ENCODE peak calls at places on chromosomes 4 and X, in ten cellular contexts. I, A, Z, L, B, C, S, J, Q and E are unnamed samples.

GRCh38 chr4:41219421-41219950 is 5.1 kb upstream of the APBB2 start:
- DNase-seq in B (no peak), J (no peak), A (no peak), S (no peak), I (no peak), Q (no peak), Z (no peak), C (no peak), L (no peak), E (no peak)

GRCh38 chr4:40058854-40059253 is 2.2 kb downstream of the N4BP2 start:
- DNase-seq in I (no peak), C (no peak), A (no peak), Q (no peak), J (no peak), Z (no peak), L (no peak), S (no peak), B (no peak), E (no peak)

GRCh38 chr4:25457053-25457715 is 80.1 kb downstream of the ANAPC4 start:
- DNase-seq in L (peak; percentile 39), B (no peak), C (no peak), S (no peak), Z (no peak), Q (no peak), J (no peak), I (no peak), A (no peak), E (peak; percentile 10)

GRCh38 chrX:132187451-132187850 is 31.8 kb downstream of the RAP2C start:
- DNase-seq in I (no peak), B (no peak), J (no peak), L (no peak), S (no peak), A (no peak), C (no peak), Q (no peak), Z (no peak), E (no peak)

GRCh38 chrX:52923781-52924241 is 26.7 kb downstream of the FAM156B start:
- DNase-seq in A (no peak), S (no peak), Q (no peak), C (peak; percentile 40), L (peak; percentile 50), B (peak; percentile 65), Z (no peak), I (peak; percentile 27), J (no peak), E (no peak)

GRCh38 chr4:110508827-110509446 is 33.0 kb downstream of the ENPEP start:
- DNase-seq in L (peak; percentile 67), I (no peak), A (no peak), B (peak; percentile 26), C (no peak), J (no peak), S (no peak), Q (no peak), Z (no peak), E (no peak)

GRCh38 chrX:137916090-137916746 is 350.3 kb downstream of the ZIC3 start:
- DNase-seq in S (no peak), Z (no peak), L (no peak), Q (no peak), J (no peak), I (no peak), B (no peak), C (no peak), A (no peak), E (no peak)

GRCh38 chr4:5798447-5798846 is 87.4 kb downstream of the EVC start:
- DNase-seq in J (no peak), L (peak; percentile 30), Z (no peak), Q (no peak), S (no peak), I (no peak), B (no peak), C (no peak), A (no peak), E (no peak)

GRCh38 chr4:141713771-141714445 is 77.5 kb downstream of the IL15 start:
- DNase-seq in I (peak; percentile 40), S (no peak), B (no peak), J (no peak), C (no peak), Z (no peak), L (peak; percentile 72), Q (no peak), A (no peak), E (no peak)

GRCh38 chrX:153782324-153782723 is 1.5 kb downstream of the SRPK3 start:
- DNase-seq in J (no peak), L (no peak), S (no peak), C (no peak), B (peak; percentile 45), Z (no peak), I (no peak), A (no peak), Q (no peak), E (no peak)

GRCh38 chrX:17744896-17745523 is 7.7 kb downstream of the SCML1 start:
- DNase-seq in C (no peak), L (peak; percentile 34), B (peak; percentile 5), I (no peak), Q (no peak), Z (no peak), A (no peak), S (no peak), J (no peak), E (no peak)

GRCh38 chr4:143357161-143357845 is 20.6 kb downstream of the GAB1 start:
- DNase-seq in L (no peak), I (no peak), Q (no peak), A (peak; percentile 21), C (no peak), J (no peak), Z (peak; percentile 23), S (no peak), B (no peak), E (no peak)

GRCh38 chr4:115944146-115944905 is 830.9 kb upstream of the NDST4 start:
- DNase-seq in L (no peak), Z (no peak), S (no peak), C (no peak), A (no peak), B (no peak), J (no peak), Q (no peak), I (no peak), E (no peak)

GRCh38 chr4:185142911-185143595 is at the start of gene SLC25A4:
- DNase-seq in J (peak; percentile 92), S (peak; percentile 89), I (peak; percentile 40), Q (peak; percentile 87), Z (peak; percentile 91), A (peak; percentile 82), C (peak; percentile 94), B (peak; percentile 83), L (peak; percentile 90), E (peak; percentile 32)

GRCh38 chrX:7801706-7802105 is 41.3 kb upstream of the VCX start:
- DNase-seq in Z (no peak), L (no peak), J (no peak), I (no peak), B (no peak), A (no peak), C (no peak), Q (no peak), S (no peak), E (no peak)

DNA sequence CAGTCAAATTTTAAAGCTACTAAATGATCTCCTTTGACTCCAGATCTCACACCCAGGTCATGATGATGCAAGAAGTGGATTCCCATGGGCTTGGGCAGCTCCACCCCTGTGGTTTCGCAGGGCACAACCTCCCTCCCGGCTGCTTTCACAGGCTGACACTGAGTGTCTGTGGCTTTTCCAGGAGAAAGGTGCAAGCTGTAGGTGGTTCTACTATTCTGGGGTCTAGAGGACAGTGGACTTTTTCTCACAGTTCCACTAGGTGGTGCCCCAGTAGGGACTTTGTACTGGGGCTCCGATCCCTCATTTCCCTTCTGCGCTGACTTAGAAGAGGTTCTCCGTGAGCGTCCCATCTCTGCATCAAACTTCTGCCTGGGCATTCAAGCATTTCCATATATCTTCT is 845.2 kb downstream of the PCDH18 start:
- DNase-seq in A (no peak), I (no peak), Q (no peak), C (no peak), Z (no peak), S (no peak), L (no peak), B (peak; percentile 8), J (no peak), E (no peak)
- TF ChIP-seq CTCF in A (no peak), I (peak; percentile 44), Q (no peak), C (no peak), Z (no peak), S (no peak), L (no peak), B (peak; percentile 15), J (no peak), E (peak; percentile 9)

DNA sequence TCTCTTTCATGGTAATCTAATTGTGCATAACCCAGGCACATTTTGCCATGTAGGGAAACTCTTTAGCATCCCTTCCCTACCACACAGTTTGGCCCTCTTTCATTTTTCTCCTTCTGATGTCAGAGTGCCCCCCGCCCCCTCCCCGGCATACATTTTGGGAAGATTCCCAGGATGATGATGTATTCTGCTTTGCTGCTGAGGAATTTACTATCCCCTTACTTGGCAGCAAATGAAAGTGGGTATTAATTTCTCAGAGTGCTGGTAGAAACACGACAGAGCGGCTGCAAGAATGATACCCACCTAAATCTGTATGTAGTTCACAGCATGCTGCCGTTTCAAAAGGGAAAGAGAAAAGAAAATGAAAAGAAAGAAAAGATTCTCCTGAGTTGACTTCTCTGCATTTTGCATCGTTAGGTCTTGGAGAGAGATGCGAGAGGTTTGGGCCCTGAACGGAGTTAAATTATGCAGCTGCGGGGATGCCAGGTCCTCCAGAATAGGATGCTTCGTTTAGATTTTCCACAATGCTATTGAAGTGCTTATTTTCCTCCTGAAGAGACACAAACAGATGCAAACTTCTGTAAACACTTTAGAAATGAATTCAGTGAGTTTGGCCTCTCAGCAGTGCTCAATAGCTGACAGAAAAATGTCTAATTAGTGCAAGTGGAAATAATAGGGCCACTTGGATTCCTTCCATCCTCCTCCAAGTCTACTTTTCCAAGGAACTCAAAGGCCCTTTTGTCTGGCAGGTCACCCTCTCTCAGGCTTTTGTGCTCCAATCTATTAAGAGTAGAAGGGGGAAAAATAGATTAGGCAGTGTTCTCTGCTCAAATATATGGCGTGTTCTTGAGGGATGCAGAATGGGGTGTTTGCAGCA is 106.1 kb downstream of the ALPK1 start:
- DNase-seq in I (no peak), A (no peak), J (no peak), Z (no peak), B (no peak), Q (no peak), S (no peak), L (peak; percentile 24), C (no peak), E (no peak)
- TF ChIP-seq CTCF in I (no peak), A (no peak), J (no peak), Z (no peak), B (no peak), Q (no peak), S (no peak), L (no peak), C (no peak), E (no peak)

GRCh38 chrX:2410279-2411020 is 90.3 kb downstream of the DHRSX start:
- DNase-seq in C (no peak), B (no peak), Q (no peak), J (no peak), Z (no peak), S (no peak), I (no peak), L (no peak), A (no peak), E (no peak)
- TF ChIP-seq CTCF in C (no peak), B (no peak), Q (no peak), J (no peak), Z (no peak), S (no peak), I (no peak), L (no peak), A (no peak), E (no peak)

DNA sequence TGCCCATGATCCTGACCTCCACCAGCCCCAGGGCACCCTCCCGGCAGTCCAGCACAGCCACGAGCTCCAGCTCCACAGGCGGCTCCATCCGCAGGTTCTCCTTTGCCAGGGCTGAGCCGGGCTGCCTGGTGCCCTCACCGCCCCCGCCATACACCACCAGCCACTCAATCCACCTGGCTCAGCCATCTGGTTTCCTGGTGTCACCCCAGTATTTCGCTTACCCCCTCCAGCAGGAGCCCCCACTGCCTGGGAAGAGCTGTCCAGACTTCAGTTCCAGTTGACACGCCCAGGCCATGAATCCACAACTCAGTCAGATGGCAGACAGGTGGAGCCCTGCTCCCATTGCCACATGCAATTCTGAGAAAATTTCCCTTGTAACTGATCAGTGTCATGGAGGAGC is 3.9 kb downstream of the SHISA3 start:
- DNase-seq in Q (no peak), B (no peak), C (no peak), L (no peak), A (no peak), Z (no peak), I (no peak), S (no peak), J (no peak), E (no peak)
- TF ChIP-seq CTCF in Q (no peak), B (no peak), C (peak; percentile 6), L (no peak), A (no peak), Z (no peak), I (peak; percentile 3), S (no peak), J (no peak), E (no peak)